ENCODE peak calls at places on chromosomes 11 and 22, in six cellular contexts. M is K562, H is WERI-Rb-1, K is A549, R is HCT116, I is AG04450. Q is an unnamed sample.

GRCh38 chr22:38935023-38935422 is 22.4 kb upstream of the APOBEC3A start:
- DNase-seq in M (no peak), H (no peak), K (no peak), R (no peak), I (no peak), Q (no peak)

GRCh38 chr11:2249191-2249916 is 21.0 kb downstream of the ASCL2 start:
- DNase-seq in M (no peak), H (no peak), K (no peak), R (no peak), I (no peak), Q (no peak)

GRCh38 chr11:2301631-2302272 is at the start of the genes C11orf21 and TSPAN32:
- DNase-seq in M (peak; percentile 85), H (peak; percentile 5), K (no peak), R (no peak), I (no peak), Q (peak; percentile 77)

GRCh38 chr11:2806351-2807058 is 79.1 kb downstream of the CDKN1C start:
- DNase-seq in M (no peak), H (peak; percentile 5), K (no peak), R (no peak), I (no peak), Q (no peak)

GRCh38 chr22:21457023-21457787 is 10.0 kb upstream of the TMEM191C start:
- DNase-seq in M (no peak), H (no peak), K (peak; percentile 36), R (no peak), I (peak; percentile 11), Q (no peak)

GRCh38 chr11:93541884-93542752 is 1.1 kb downstream of the SMCO4 start:
- DNase-seq in M (peak; percentile 83), H (peak; percentile 42), K (peak; percentile 38), R (no peak), I (no peak), Q (peak; percentile 57)

GRCh38 chr22:32900856-32901255 is 99.4 kb downstream of the TIMP3 start:
- DNase-seq in M (no peak), H (no peak), K (no peak), R (no peak), I (no peak), Q (no peak)

GRCh38 chr11:122751298-122752070 is 86.8 kb upstream of the CRTAM start:
- DNase-seq in M (no peak), H (no peak), K (no peak), R (no peak), I (no peak), Q (no peak)

GRCh38 chr11:10295056-10295901 is 1.3 kb upstream of the SBF2 start:
- DNase-seq in M (no peak), H (no peak), K (no peak), R (no peak), I (no peak), Q (no peak)

GRCh38 chr11:45646275-45646970 is 19.0 kb downstream of the CHST1 start:
- DNase-seq in M (peak; percentile 29), H (no peak), K (no peak), R (peak; percentile 28), I (no peak), Q (peak; percentile 45)

GRCh38 chr11:75718406-75719088 is 909 bp downstream of the MOGAT2 start:
- DNase-seq in M (no peak), H (no peak), K (no peak), R (no peak), I (no peak), Q (peak; percentile 9)
- H3K27ac ChIP-seq in M (no peak overlapping the region), H (no peak overlapping the region), K (no peak overlapping the region), R (no peak overlapping the region), I (no peak overlapping the region), Q (no peak overlapping the region)

DNA sequence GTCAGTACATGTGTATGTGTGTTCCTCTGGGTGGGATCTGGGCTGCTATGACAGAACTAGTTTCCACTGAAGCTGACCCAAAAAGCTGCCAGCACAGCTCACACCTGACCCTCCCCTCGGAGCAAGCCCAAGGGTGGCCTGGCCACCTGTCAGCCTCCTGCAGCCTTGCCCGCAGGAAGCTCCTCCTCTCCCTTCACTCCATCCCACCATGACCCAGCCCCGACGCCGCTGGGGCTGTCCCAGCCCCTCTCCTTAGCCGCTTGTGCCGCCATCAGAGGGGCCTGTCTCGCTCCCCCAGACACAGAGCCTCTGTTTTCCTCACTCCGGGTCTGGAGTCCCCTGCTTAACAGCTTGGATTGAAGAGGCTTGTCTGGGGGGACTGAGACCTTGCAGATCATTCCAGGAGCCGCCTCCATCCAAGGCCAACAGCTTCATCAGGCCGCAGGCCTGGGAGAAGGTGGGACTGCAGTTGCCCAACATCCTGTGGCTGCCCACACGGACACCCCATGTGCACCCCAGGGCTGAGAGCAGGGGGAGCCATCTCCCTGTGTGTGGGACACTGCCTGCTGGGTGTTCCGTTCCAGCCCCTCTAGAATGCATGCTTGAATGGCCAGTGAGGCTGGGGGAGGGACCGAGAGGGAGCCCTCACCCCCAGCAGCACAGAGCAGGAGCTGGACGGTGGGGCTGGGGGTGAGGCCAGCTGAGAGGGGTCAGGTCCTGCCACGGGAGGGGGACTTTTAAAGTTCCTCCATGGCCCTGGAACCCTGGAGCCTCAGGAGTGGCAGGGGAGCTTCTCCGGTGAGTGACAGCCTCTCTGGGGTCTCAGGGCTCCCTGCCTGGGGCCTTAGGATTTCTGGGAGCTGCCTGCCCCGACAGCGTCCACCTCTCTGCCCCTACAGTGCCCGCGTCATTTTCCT is 696 bp downstream of the MRGPRF start:
- DNase-seq in M (no peak), H (no peak), K (no peak), R (no peak), I (no peak), Q (peak; percentile 34)
- H3K27ac ChIP-seq in M (no peak overlapping the region), H (no peak overlapping the region), K (no peak overlapping the region), R (no peak overlapping the region), I (peak overlapping the region; percentile 95), Q (peak overlapping the region; percentile 77)

DNA sequence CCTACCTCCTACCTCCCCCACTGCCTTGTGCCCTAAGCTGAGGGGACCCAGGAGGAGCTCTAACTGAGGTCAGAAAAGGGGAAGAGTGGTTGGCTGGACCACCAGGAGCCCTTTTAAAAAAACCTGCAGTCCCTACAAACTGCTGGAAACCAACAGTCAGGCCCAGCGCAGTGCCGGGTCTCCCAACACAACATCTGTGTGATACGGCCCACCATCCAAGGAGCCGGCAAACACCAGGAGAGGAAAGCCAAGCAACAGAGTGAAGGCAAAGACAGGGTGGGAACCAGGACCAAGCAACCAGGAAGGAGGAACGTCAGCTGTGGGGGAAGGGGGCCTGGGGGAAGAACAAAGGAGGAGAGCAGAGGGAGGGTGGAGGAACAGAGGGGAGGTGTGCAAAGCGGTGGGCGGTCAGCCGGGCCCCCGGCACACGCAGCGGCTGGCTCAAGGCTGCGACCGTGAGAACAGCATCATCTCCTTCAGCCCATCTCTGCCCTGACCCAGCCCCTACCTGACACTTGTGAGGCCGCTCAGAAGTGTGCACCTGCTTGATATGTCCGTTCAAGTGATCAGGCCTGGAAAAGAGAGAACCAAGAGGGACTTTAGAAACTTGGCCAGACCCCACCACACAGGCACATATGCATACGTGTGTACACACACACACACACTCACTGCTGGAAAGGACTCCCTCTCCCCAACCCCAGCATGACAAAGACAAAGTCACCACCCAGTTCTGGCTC is 3.6 kb downstream of the PATZ1 start:
- DNase-seq in M (no peak), H (no peak), K (no peak), R (no peak), I (no peak), Q (no peak)
- H3K27ac ChIP-seq in M (no peak overlapping the region), H (no peak overlapping the region), K (no peak overlapping the region), R (peak overlapping the region; percentile 80), I (no peak overlapping the region), Q (no peak overlapping the region)

GRCh38 chr22:17951315-17951714 is 73.0 kb downstream of the MICAL3 start:
- DNase-seq in M (no peak), H (no peak), K (no peak), R (no peak), I (no peak), Q (peak; percentile 63)
- H3K27ac ChIP-seq in M (no peak overlapping the region), H (no peak overlapping the region), K (peak overlapping the region; percentile 40), R (no peak overlapping the region), I (no peak overlapping the region), Q (peak overlapping the region; percentile 49)

DNA sequence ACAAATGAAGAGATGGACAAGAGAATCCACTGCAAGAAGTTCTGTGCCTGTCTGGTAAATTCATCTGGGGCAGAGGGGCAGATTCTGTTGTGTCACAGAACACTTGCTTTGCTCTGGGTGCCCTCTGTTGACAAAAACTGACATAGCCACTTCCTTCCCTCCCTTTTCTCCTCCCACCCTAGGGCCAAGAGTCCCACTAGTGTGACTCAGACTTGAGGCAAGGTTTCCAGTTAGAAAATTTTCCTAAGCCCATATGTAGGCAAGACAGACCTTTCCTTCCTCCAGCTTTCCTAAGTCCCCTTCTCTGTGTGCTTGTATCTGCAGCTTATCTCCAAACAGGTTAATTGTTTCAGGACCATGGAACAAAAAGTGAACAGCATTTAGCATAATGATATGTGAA is 106.8 kb downstream of the RBFOX2 start:
- DNase-seq in M (peak; percentile 74), H (peak; percentile 71), K (peak; percentile 31), R (peak; percentile 76), I (peak; percentile 48), Q (peak; percentile 81)
- H3K27ac ChIP-seq in M (no peak overlapping the region), H (no peak overlapping the region), K (peak overlapping the region; percentile 72), R (peak overlapping the region; percentile 53), I (no peak overlapping the region), Q (peak overlapping the region; percentile 71)

DNA sequence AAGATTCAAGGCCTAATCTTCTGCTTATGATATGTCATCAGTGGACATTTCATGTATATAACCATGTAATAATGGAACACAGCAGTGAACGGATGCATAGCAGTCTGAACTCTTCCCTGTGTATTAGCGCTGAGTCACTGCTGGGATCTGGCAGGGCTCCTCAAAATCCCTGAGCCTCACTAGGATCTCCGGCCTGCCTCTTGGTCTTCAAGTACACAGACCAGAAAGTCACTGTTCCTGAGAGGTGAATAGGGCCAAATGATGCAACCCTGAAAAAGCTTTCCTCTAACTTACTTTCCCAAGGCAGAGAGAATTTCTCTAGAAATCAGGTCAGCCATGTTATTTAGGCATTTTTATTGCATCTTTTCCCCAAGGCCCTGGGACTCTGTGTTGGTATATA is 35.0 kb downstream of the POU2AF1 start:
- DNase-seq in M (no peak), H (no peak), K (no peak), R (no peak), I (no peak), Q (no peak)
- H3K27ac ChIP-seq in M (no peak overlapping the region), H (no peak overlapping the region), K (peak overlapping the region; percentile 54), R (no peak overlapping the region), I (no peak overlapping the region), Q (no peak overlapping the region)

Q was measured in cardiac muscle cell.